ENCODE peak calls at places on chromosome 15, in ten cellular contexts. One of them, this sample, is unnamed.

GRCh38 chr15:57580428-57580827 is 11.3 kb upstream of the MYZAP start:
- DNase-seq in activated naive CD4-positive, alpha-beta T cell: no peak
- DNase-seq in central memory CD4-positive, alpha-beta T cell: no peak
- DNase-seq in NCI-H82: no peak
- DNase-seq in Right ventricle myocardium inferior: no peak
- DNase-seq in glutamatergic neuron: no peak
- DNase-seq in COLO829: no peak
- DNase-seq in tibial nerve: no peak
- DNase-seq in left cardiac atrium: no peak
- DNase-seq in stimulated activated CD4-positive, alpha-beta T cell treated with anti-CD3 and anti-CD28 coated beads, Interleukin-1b, Interleukin-23, amount 100 ng/mL, for 24 hours: no peak
- DNase-seq in this sample: no peak

GRCh38 chr15:40054056-40054745 is 15.2 kb upstream of the SRP14 start:
- DNase-seq in activated naive CD4-positive, alpha-beta T cell: no peak
- DNase-seq in central memory CD4-positive, alpha-beta T cell: no peak
- DNase-seq in NCI-H82: no peak
- DNase-seq in Right ventricle myocardium inferior: no peak
- DNase-seq in glutamatergic neuron: no peak
- DNase-seq in COLO829: no peak
- DNase-seq in tibial nerve: no peak
- DNase-seq in left cardiac atrium: no peak
- DNase-seq in stimulated activated CD4-positive, alpha-beta T cell treated with anti-CD3 and anti-CD28 coated beads, Interleukin-1b, Interleukin-23, amount 100 ng/mL, for 24 hours: no peak
- DNase-seq in this sample: no peak

GRCh38 chr15:41332788-41333527 is at the start of gene NUSAP1:
- DNase-seq in activated naive CD4-positive, alpha-beta T cell: no peak
- DNase-seq in central memory CD4-positive, alpha-beta T cell: no peak
- DNase-seq in NCI-H82: peak
- DNase-seq in Right ventricle myocardium inferior: no peak
- DNase-seq in glutamatergic neuron: peak
- DNase-seq in COLO829: no peak
- DNase-seq in tibial nerve: no peak
- DNase-seq in left cardiac atrium: no peak
- DNase-seq in stimulated activated CD4-positive, alpha-beta T cell treated with anti-CD3 and anti-CD28 coated beads, Interleukin-1b, Interleukin-23, amount 100 ng/mL, for 24 hours: no peak
- DNase-seq in this sample: peak

GRCh38 chr15:69298697-69299441 is at the start of gene PAQR5:
- DNase-seq in activated naive CD4-positive, alpha-beta T cell: no peak
- DNase-seq in central memory CD4-positive, alpha-beta T cell: no peak
- DNase-seq in NCI-H82: peak
- DNase-seq in Right ventricle myocardium inferior: no peak
- DNase-seq in glutamatergic neuron: peak
- DNase-seq in COLO829: peak
- DNase-seq in tibial nerve: no peak
- DNase-seq in left cardiac atrium: peak
- DNase-seq in stimulated activated CD4-positive, alpha-beta T cell treated with anti-CD3 and anti-CD28 coated beads, Interleukin-1b, Interleukin-23, amount 100 ng/mL, for 24 hours: peak
- DNase-seq in this sample: peak

GRCh38 chr15:81304226-81304625 is 19.7 kb downstream of the STARD5 start:
- DNase-seq in activated naive CD4-positive, alpha-beta T cell: no peak
- DNase-seq in central memory CD4-positive, alpha-beta T cell: no peak
- DNase-seq in NCI-H82: no peak
- DNase-seq in Right ventricle myocardium inferior: no peak
- DNase-seq in glutamatergic neuron: no peak
- DNase-seq in COLO829: peak
- DNase-seq in tibial nerve: peak
- DNase-seq in left cardiac atrium: peak
- DNase-seq in stimulated activated CD4-positive, alpha-beta T cell treated with anti-CD3 and anti-CD28 coated beads, Interleukin-1b, Interleukin-23, amount 100 ng/mL, for 24 hours: no peak
- DNase-seq in this sample: no peak

GRCh38 chr15:62850791-62851291 is 191.7 kb upstream of the TPM1 start:
- DNase-seq in activated naive CD4-positive, alpha-beta T cell: no peak
- DNase-seq in central memory CD4-positive, alpha-beta T cell: no peak
- DNase-seq in NCI-H82: no peak
- DNase-seq in Right ventricle myocardium inferior: no peak
- DNase-seq in glutamatergic neuron: no peak
- DNase-seq in COLO829: no peak
- DNase-seq in tibial nerve: no peak
- DNase-seq in left cardiac atrium: no peak
- DNase-seq in stimulated activated CD4-positive, alpha-beta T cell treated with anti-CD3 and anti-CD28 coated beads, Interleukin-1b, Interleukin-23, amount 100 ng/mL, for 24 hours: no peak
- DNase-seq in this sample: peak

GRCh38 chr15:67755936-67756335 is 69.4 kb upstream of the SKOR1 start:
- DNase-seq in activated naive CD4-positive, alpha-beta T cell: no peak
- DNase-seq in central memory CD4-positive, alpha-beta T cell: no peak
- DNase-seq in NCI-H82: no peak
- DNase-seq in Right ventricle myocardium inferior: no peak
- DNase-seq in glutamatergic neuron: no peak
- DNase-seq in COLO829: no peak
- DNase-seq in tibial nerve: no peak
- DNase-seq in left cardiac atrium: no peak
- DNase-seq in stimulated activated CD4-positive, alpha-beta T cell treated with anti-CD3 and anti-CD28 coated beads, Interleukin-1b, Interleukin-23, amount 100 ng/mL, for 24 hours: no peak
- DNase-seq in this sample: no peak

GRCh38 chr15:98003528-98003927 is 43.0 kb downstream of the ARRDC4 start:
- DNase-seq in activated naive CD4-positive, alpha-beta T cell: no peak
- DNase-seq in central memory CD4-positive, alpha-beta T cell: no peak
- DNase-seq in NCI-H82: no peak
- DNase-seq in Right ventricle myocardium inferior: no peak
- DNase-seq in glutamatergic neuron: no peak
- DNase-seq in COLO829: no peak
- DNase-seq in tibial nerve: no peak
- DNase-seq in left cardiac atrium: no peak
- DNase-seq in stimulated activated CD4-positive, alpha-beta T cell treated with anti-CD3 and anti-CD28 coated beads, Interleukin-1b, Interleukin-23, amount 100 ng/mL, for 24 hours: no peak
- DNase-seq in this sample: no peak

GRCh38 chr15:69593981-69594966 is 141.7 kb downstream of the RPLP1 start:
- DNase-seq in activated naive CD4-positive, alpha-beta T cell: no peak
- DNase-seq in central memory CD4-positive, alpha-beta T cell: no peak
- DNase-seq in NCI-H82: peak
- DNase-seq in Right ventricle myocardium inferior: no peak
- DNase-seq in glutamatergic neuron: no peak
- DNase-seq in COLO829: no peak
- DNase-seq in tibial nerve: peak
- DNase-seq in left cardiac atrium: peak
- DNase-seq in stimulated activated CD4-positive, alpha-beta T cell treated with anti-CD3 and anti-CD28 coated beads, Interleukin-1b, Interleukin-23, amount 100 ng/mL, for 24 hours: no peak
- DNase-seq in this sample: peak

GRCh38 chr15:36067483-36068274 is 511.7 kb upstream of the CDIN1 start:
- DNase-seq in activated naive CD4-positive, alpha-beta T cell: no peak
- DNase-seq in central memory CD4-positive, alpha-beta T cell: no peak
- DNase-seq in NCI-H82: no peak
- DNase-seq in Right ventricle myocardium inferior: peak
- DNase-seq in glutamatergic neuron: no peak
- DNase-seq in COLO829: no peak
- DNase-seq in tibial nerve: no peak
- DNase-seq in left cardiac atrium: no peak
- DNase-seq in stimulated activated CD4-positive, alpha-beta T cell treated with anti-CD3 and anti-CD28 coated beads, Interleukin-1b, Interleukin-23, amount 100 ng/mL, for 24 hours: no peak
- DNase-seq in this sample: no peak

GRCh38 chr15:52783929-52784798 is 6.0 kb downstream of the ONECUT1 start:
- DNase-seq in activated naive CD4-positive, alpha-beta T cell: no peak
- DNase-seq in central memory CD4-positive, alpha-beta T cell: no peak
- DNase-seq in NCI-H82: peak
- DNase-seq in Right ventricle myocardium inferior: no peak
- DNase-seq in glutamatergic neuron: peak
- DNase-seq in COLO829: no peak
- DNase-seq in tibial nerve: no peak
- DNase-seq in left cardiac atrium: no peak
- DNase-seq in stimulated activated CD4-positive, alpha-beta T cell treated with anti-CD3 and anti-CD28 coated beads, Interleukin-1b, Interleukin-23, amount 100 ng/mL, for 24 hours: no peak
- DNase-seq in this sample: no peak

GRCh38 chr15:87080547-87080946 is 1000.9 kb downstream of the AGBL1 start:
- DNase-seq in activated naive CD4-positive, alpha-beta T cell: no peak
- DNase-seq in central memory CD4-positive, alpha-beta T cell: no peak
- DNase-seq in NCI-H82: no peak
- DNase-seq in Right ventricle myocardium inferior: no peak
- DNase-seq in glutamatergic neuron: no peak
- DNase-seq in COLO829: no peak
- DNase-seq in tibial nerve: no peak
- DNase-seq in left cardiac atrium: no peak
- DNase-seq in stimulated activated CD4-positive, alpha-beta T cell treated with anti-CD3 and anti-CD28 coated beads, Interleukin-1b, Interleukin-23, amount 100 ng/mL, for 24 hours: no peak
- DNase-seq in this sample: no peak

GRCh38 chr15:91202510-91202909 is 102.5 kb downstream of the SV2B start:
- DNase-seq in activated naive CD4-positive, alpha-beta T cell: no peak
- DNase-seq in central memory CD4-positive, alpha-beta T cell: no peak
- DNase-seq in NCI-H82: no peak
- DNase-seq in Right ventricle myocardium inferior: no peak
- DNase-seq in glutamatergic neuron: no peak
- DNase-seq in COLO829: no peak
- DNase-seq in tibial nerve: no peak
- DNase-seq in left cardiac atrium: no peak
- DNase-seq in stimulated activated CD4-positive, alpha-beta T cell treated with anti-CD3 and anti-CD28 coated beads, Interleukin-1b, Interleukin-23, amount 100 ng/mL, for 24 hours: no peak
- DNase-seq in this sample: no peak

GRCh38 chr15:75177360-75178071 is 24.2 kb upstream of the C15orf39 start:
- DNase-seq in activated naive CD4-positive, alpha-beta T cell: no peak
- DNase-seq in central memory CD4-positive, alpha-beta T cell: no peak
- DNase-seq in NCI-H82: no peak
- DNase-seq in Right ventricle myocardium inferior: no peak
- DNase-seq in glutamatergic neuron: no peak
- DNase-seq in COLO829: no peak
- DNase-seq in tibial nerve: no peak
- DNase-seq in left cardiac atrium: no peak
- DNase-seq in stimulated activated CD4-positive, alpha-beta T cell treated with anti-CD3 and anti-CD28 coated beads, Interleukin-1b, Interleukin-23, amount 100 ng/mL, for 24 hours: no peak
- DNase-seq in this sample: no peak

GRCh38 chr15:57527382-57528091 is 64.2 kb upstream of the MYZAP start:
- DNase-seq in activated naive CD4-positive, alpha-beta T cell: no peak
- DNase-seq in central memory CD4-positive, alpha-beta T cell: peak
- DNase-seq in NCI-H82: peak
- DNase-seq in Right ventricle myocardium inferior: peak
- DNase-seq in glutamatergic neuron: peak
- DNase-seq in COLO829: peak
- DNase-seq in tibial nerve: peak
- DNase-seq in left cardiac atrium: peak
- DNase-seq in stimulated activated CD4-positive, alpha-beta T cell treated with anti-CD3 and anti-CD28 coated beads, Interleukin-1b, Interleukin-23, amount 100 ng/mL, for 24 hours: no peak
- DNase-seq in this sample: peak

GRCh38 chr15:27046891-27047290 is 75.9 kb downstream of the GABRG3 start:
- DNase-seq in activated naive CD4-positive, alpha-beta T cell: no peak
- DNase-seq in central memory CD4-positive, alpha-beta T cell: no peak
- DNase-seq in NCI-H82: peak
- DNase-seq in Right ventricle myocardium inferior: no peak
- DNase-seq in glutamatergic neuron: no peak
- DNase-seq in COLO829: no peak
- DNase-seq in tibial nerve: no peak
- DNase-seq in left cardiac atrium: no peak
- DNase-seq in stimulated activated CD4-positive, alpha-beta T cell treated with anti-CD3 and anti-CD28 coated beads, Interleukin-1b, Interleukin-23, amount 100 ng/mL, for 24 hours: no peak
- DNase-seq in this sample: no peak

GRCh38 chr15:78685157-78685830 is 44.3 kb upstream of the CHRNB4 start:
- DNase-seq in activated naive CD4-positive, alpha-beta T cell: no peak
- DNase-seq in central memory CD4-positive, alpha-beta T cell: no peak
- DNase-seq in NCI-H82: peak
- DNase-seq in Right ventricle myocardium inferior: no peak
- DNase-seq in glutamatergic neuron: no peak
- DNase-seq in COLO829: peak
- DNase-seq in tibial nerve: no peak
- DNase-seq in left cardiac atrium: no peak
- DNase-seq in stimulated activated CD4-positive, alpha-beta T cell treated with anti-CD3 and anti-CD28 coated beads, Interleukin-1b, Interleukin-23, amount 100 ng/mL, for 24 hours: no peak
- DNase-seq in this sample: no peak

GRCh38 chr15:92009162-92009561 is 155.7 kb downstream of the SLCO3A1 start:
- DNase-seq in activated naive CD4-positive, alpha-beta T cell: no peak
- DNase-seq in central memory CD4-positive, alpha-beta T cell: no peak
- DNase-seq in NCI-H82: no peak
- DNase-seq in Right ventricle myocardium inferior: no peak
- DNase-seq in glutamatergic neuron: no peak
- DNase-seq in COLO829: no peak
- DNase-seq in tibial nerve: no peak
- DNase-seq in left cardiac atrium: no peak
- DNase-seq in stimulated activated CD4-positive, alpha-beta T cell treated with anti-CD3 and anti-CD28 coated beads, Interleukin-1b, Interleukin-23, amount 100 ng/mL, for 24 hours: no peak
- DNase-seq in this sample: no peak

GRCh38 chr15:90082140-90082713 is 20.0 kb downstream of the IDH2 start:
- DNase-seq in activated naive CD4-positive, alpha-beta T cell: no peak
- DNase-seq in central memory CD4-positive, alpha-beta T cell: no peak
- DNase-seq in NCI-H82: no peak
- DNase-seq in Right ventricle myocardium inferior: peak
- DNase-seq in glutamatergic neuron: no peak
- DNase-seq in COLO829: no peak
- DNase-seq in tibial nerve: no peak
- DNase-seq in left cardiac atrium: no peak
- DNase-seq in stimulated activated CD4-positive, alpha-beta T cell treated with anti-CD3 and anti-CD28 coated beads, Interleukin-1b, Interleukin-23, amount 100 ng/mL, for 24 hours: no peak
- DNase-seq in this sample: no peak

GRCh38 chr15:44591326-44591725 is 54.4 kb downstream of the EIF3J start:
- DNase-seq in activated naive CD4-positive, alpha-beta T cell: no peak
- DNase-seq in central memory CD4-positive, alpha-beta T cell: no peak
- DNase-seq in NCI-H82: peak
- DNase-seq in Right ventricle myocardium inferior: no peak
- DNase-seq in glutamatergic neuron: no peak
- DNase-seq in COLO829: no peak
- DNase-seq in tibial nerve: no peak
- DNase-seq in left cardiac atrium: no peak
- DNase-seq in stimulated activated CD4-positive, alpha-beta T cell treated with anti-CD3 and anti-CD28 coated beads, Interleukin-1b, Interleukin-23, amount 100 ng/mL, for 24 hours: no peak
- DNase-seq in this sample: no peak

GRCh38 chr15:49380912-49381311 is 42.1 kb upstream of the FGF7 start:
- DNase-seq in activated naive CD4-positive, alpha-beta T cell: no peak
- DNase-seq in central memory CD4-positive, alpha-beta T cell: no peak
- DNase-seq in NCI-H82: peak
- DNase-seq in Right ventricle myocardium inferior: no peak
- DNase-seq in glutamatergic neuron: peak
- DNase-seq in COLO829: no peak
- DNase-seq in tibial nerve: no peak
- DNase-seq in left cardiac atrium: no peak
- DNase-seq in stimulated activated CD4-positive, alpha-beta T cell treated with anti-CD3 and anti-CD28 coated beads, Interleukin-1b, Interleukin-23, amount 100 ng/mL, for 24 hours: no peak
- DNase-seq in this sample: no peak

GRCh38 chr15:37109952-37110630 is 9.7 kb upstream of the MEIS2 start:
- DNase-seq in activated naive CD4-positive, alpha-beta T cell: no peak
- DNase-seq in central memory CD4-positive, alpha-beta T cell: no peak
- DNase-seq in NCI-H82: peak
- DNase-seq in Right ventricle myocardium inferior: peak
- DNase-seq in glutamatergic neuron: peak
- DNase-seq in COLO829: no peak
- DNase-seq in tibial nerve: no peak
- DNase-seq in left cardiac atrium: peak
- DNase-seq in stimulated activated CD4-positive, alpha-beta T cell treated with anti-CD3 and anti-CD28 coated beads, Interleukin-1b, Interleukin-23, amount 100 ng/mL, for 24 hours: no peak
- DNase-seq in this sample: no peak

GRCh38 chr15:75727851-75728715 is 15.4 kb upstream of the CSPG4 start:
- DNase-seq in activated naive CD4-positive, alpha-beta T cell: peak
- DNase-seq in central memory CD4-positive, alpha-beta T cell: peak
- DNase-seq in NCI-H82: peak
- DNase-seq in Right ventricle myocardium inferior: no peak
- DNase-seq in glutamatergic neuron: peak
- DNase-seq in COLO829: no peak
- DNase-seq in tibial nerve: peak
- DNase-seq in left cardiac atrium: peak
- DNase-seq in stimulated activated CD4-positive, alpha-beta T cell treated with anti-CD3 and anti-CD28 coated beads, Interleukin-1b, Interleukin-23, amount 100 ng/mL, for 24 hours: peak
- DNase-seq in this sample: peak

GRCh38 chr15:98139337-98139736 is 178.8 kb downstream of the ARRDC4 start:
- DNase-seq in activated naive CD4-positive, alpha-beta T cell: no peak
- DNase-seq in central memory CD4-positive, alpha-beta T cell: no peak
- DNase-seq in NCI-H82: no peak
- DNase-seq in Right ventricle myocardium inferior: no peak
- DNase-seq in glutamatergic neuron: no peak
- DNase-seq in COLO829: no peak
- DNase-seq in tibial nerve: no peak
- DNase-seq in left cardiac atrium: no peak
- DNase-seq in stimulated activated CD4-positive, alpha-beta T cell treated with anti-CD3 and anti-CD28 coated beads, Interleukin-1b, Interleukin-23, amount 100 ng/mL, for 24 hours: no peak
- DNase-seq in this sample: no peak

GRCh38 chr15:83112959-83113299 is 5.5 kb downstream of the TM6SF1 start:
- DNase-seq in activated naive CD4-positive, alpha-beta T cell: no peak
- DNase-seq in central memory CD4-positive, alpha-beta T cell: no peak
- DNase-seq in NCI-H82: no peak
- DNase-seq in Right ventricle myocardium inferior: no peak
- DNase-seq in glutamatergic neuron: no peak
- DNase-seq in COLO829: no peak
- DNase-seq in tibial nerve: no peak
- DNase-seq in left cardiac atrium: peak
- DNase-seq in stimulated activated CD4-positive, alpha-beta T cell treated with anti-CD3 and anti-CD28 coated beads, Interleukin-1b, Interleukin-23, amount 100 ng/mL, for 24 hours: no peak
- DNase-seq in this sample: no peak

GRCh38 chr15:57217716-57218598 is 158.3 kb upstream of the CGNL1 start:
- DNase-seq in activated naive CD4-positive, alpha-beta T cell: no peak
- DNase-seq in central memory CD4-positive, alpha-beta T cell: no peak
- DNase-seq in NCI-H82: peak
- DNase-seq in Right ventricle myocardium inferior: no peak
- DNase-seq in glutamatergic neuron: no peak
- DNase-seq in COLO829: peak
- DNase-seq in tibial nerve: no peak
- DNase-seq in left cardiac atrium: no peak
- DNase-seq in stimulated activated CD4-positive, alpha-beta T cell treated with anti-CD3 and anti-CD28 coated beads, Interleukin-1b, Interleukin-23, amount 100 ng/mL, for 24 hours: no peak
- DNase-seq in this sample: no peak

GRCh38 chr15:57861039-57861638 is 154.6 kb downstream of the POLR2M start:
- DNase-seq in activated naive CD4-positive, alpha-beta T cell: no peak
- DNase-seq in central memory CD4-positive, alpha-beta T cell: peak
- DNase-seq in NCI-H82: peak
- DNase-seq in Right ventricle myocardium inferior: no peak
- DNase-seq in glutamatergic neuron: no peak
- DNase-seq in COLO829: peak
- DNase-seq in tibial nerve: no peak
- DNase-seq in left cardiac atrium: no peak
- DNase-seq in stimulated activated CD4-positive, alpha-beta T cell treated with anti-CD3 and anti-CD28 coated beads, Interleukin-1b, Interleukin-23, amount 100 ng/mL, for 24 hours: no peak
- DNase-seq in this sample: peak

GRCh38 chr15:65208656-65209055 is 2.6 kb downstream of the CILP start:
- DNase-seq in activated naive CD4-positive, alpha-beta T cell: no peak
- DNase-seq in central memory CD4-positive, alpha-beta T cell: no peak
- DNase-seq in NCI-H82: peak
- DNase-seq in Right ventricle myocardium inferior: no peak
- DNase-seq in glutamatergic neuron: no peak
- DNase-seq in COLO829: no peak
- DNase-seq in tibial nerve: no peak
- DNase-seq in left cardiac atrium: no peak
- DNase-seq in stimulated activated CD4-positive, alpha-beta T cell treated with anti-CD3 and anti-CD28 coated beads, Interleukin-1b, Interleukin-23, amount 100 ng/mL, for 24 hours: no peak
- DNase-seq in this sample: no peak

This sample was measured in adipocyte.